ENCODE peak calls at places on chromosomes 6 and 20, in nine cellular contexts. N is astrocyte; U is central memory CD4-positive, alpha-beta T cell; F is prostate gland; D is germinal center; J is body of pancreas; G is LoVo; Q is activated T-cell treated with anti-CD3 and anti-CD28 coated beads, Interleukin-2, amount 50 U/mL, for 24 hours; C is activated CD4-positive, CD25-positive, alpha-beta regulatory T cell. R is an unnamed sample.

GRCh38 chr6:55937227-55937626 is 61.8 kb upstream of the BMP5 start:
- DNase-seq in N (no peak), U (no peak), F (no peak), D (no peak), J (no peak), G (no peak), Q (no peak), C (no peak), R (no peak)

GRCh38 chr6:56570434-56571359 is 72.0 kb downstream of the DST start:
- DNase-seq in N (peak; percentile 10), U (no peak), F (no peak), D (peak; percentile 33), J (peak; percentile 13), G (peak; percentile 25), Q (no peak), C (no peak), R (peak; percentile 30)

GRCh38 chr20:5349448-5349847 is 32.7 kb upstream of the PROKR2 start:
- DNase-seq in N (no peak), U (no peak), F (no peak), D (no peak), J (no peak), G (no peak), Q (no peak), C (no peak), R (no peak)

GRCh38 chr6:73710470-73710869 is 14.5 kb downstream of the CD109 start:
- DNase-seq in N (peak; percentile 78), U (no peak), F (peak; percentile 66), D (no peak), J (peak; percentile 16), G (peak; percentile 85), Q (no peak), C (no peak), R (peak; percentile 48)

GRCh38 chr6:158609455-158610155 is 34.9 kb downstream of the DYNLT1 start:
- DNase-seq in N (no peak), U (no peak), F (no peak), D (no peak), J (no peak), G (no peak), Q (no peak), C (no peak), R (no peak)

GRCh38 chr6:139753198-139753861 is 378.9 kb upstream of the CITED2 start:
- DNase-seq in N (peak; percentile 91), U (no peak), F (no peak), D (no peak), J (no peak), G (no peak), Q (no peak), C (no peak), R (no peak)

GRCh38 chr20:10034717-10035571 is at the start of gene ANKEF1:
- DNase-seq in N (peak; percentile 12), U (peak; percentile 85), F (peak; percentile 80), D (peak; percentile 86), J (peak; percentile 95), G (peak; percentile 90), Q (peak; percentile 80), C (peak; percentile 14), R (peak; percentile 92)

GRCh38 chr6:12113190-12113578 is 101.1 kb downstream of the HIVEP1 start:
- DNase-seq in N (peak; percentile 94), U (no peak), F (no peak), D (no peak), J (no peak), G (no peak), Q (no peak), C (no peak), R (no peak)

GRCh38 chr6:157615411-157615763 is 207.7 kb upstream of the SNX9 start:
- DNase-seq in N (no peak), U (no peak), F (no peak), D (peak; percentile 43), J (no peak), G (no peak), Q (no peak), C (no peak), R (no peak)

GRCh38 chr6:170368544-170368943 is 62.0 kb downstream of the FAM120B start:
- DNase-seq in N (no peak), U (no peak), F (no peak), D (no peak), J (no peak), G (no peak), Q (no peak), C (no peak), R (no peak)

GRCh38 chr6:148179786-148180185 is 162.9 kb upstream of the SASH1 start:
- DNase-seq in N (no peak), U (no peak), F (no peak), D (peak; percentile 10), J (peak; percentile 30), G (no peak), Q (no peak), C (no peak), R (peak; percentile 21)

GRCh38 chr6:89724981-89725380 is 86.4 kb upstream of the LYRM2 start:
- DNase-seq in N (no peak), U (no peak), F (no peak), D (no peak), J (no peak), G (no peak), Q (no peak), C (no peak), R (no peak)

GRCh38 chr6:109174911-109175310 is 79.6 kb downstream of the CEP57L1 start:
- DNase-seq in N (peak; percentile 66), U (no peak), F (no peak), D (no peak), J (no peak), G (peak; percentile 25), Q (no peak), C (no peak), R (no peak)

GRCh38 chr6:147508871-147509608 is 550 bp downstream of the SAMD5 start:
- DNase-seq in N (no peak), U (no peak), F (no peak), D (no peak), J (peak; percentile 15), G (peak; percentile 4), Q (peak; percentile 36), C (no peak), R (peak; percentile 52)

GRCh38 chr6:54722328-54722727 is 124.2 kb upstream of the FAM83B start:
- DNase-seq in N (peak; percentile 60), U (no peak), F (peak; percentile 39), D (no peak), J (no peak), G (no peak), Q (no peak), C (no peak), R (no peak)

GRCh38 chr6:94323853-94324252 is 904.5 kb upstream of the EPHA7 start:
- DNase-seq in N (no peak), U (no peak), F (no peak), D (no peak), J (no peak), G (no peak), Q (no peak), C (no peak), R (peak; percentile 23)

R was measured in hepatocyte.